ENCODE peak calls at places on chromosome 17, in ten cellular contexts. Y, I, M, S, Z, T, B, A, F and V are unnamed samples.

GRCh38 chr17:45867702-45868101 is 23.0 kb downstream of the SPPL2C start:
- DNase-seq in I (no peak), B (no peak), A (no peak), Y (no peak), F (no peak), T (no peak), Z (no peak), S (peak), M (no peak), V (no peak)

GRCh38 chr17:42980766-42981397 is 517 bp downstream of the RUNDC1 start:
- DNase-seq in Z (peak), Y (peak), I (no peak), A (peak), F (no peak), S (peak), M (peak), T (peak), B (peak), V (peak)

GRCh38 chr17:17780941-17781590 is 55.7 kb downstream of the SREBF1 start:
- DNase-seq in F (no peak), B (peak), Z (no peak), Y (no peak), M (no peak), T (no peak), A (peak), I (no peak), S (no peak), V (peak)

GRCh38 chr17:70519300-70519699 is 350.0 kb downstream of the KCNJ2 start:
- DNase-seq in Z (no peak), S (no peak), M (no peak), I (no peak), Y (no peak), F (no peak), B (no peak), A (no peak), T (no peak), V (no peak)

GRCh38 chr17:80486692-80487091 is 10.3 kb upstream of the NPTX1 start:
- DNase-seq in I (no peak), B (no peak), F (no peak), Z (no peak), M (no peak), A (peak), S (no peak), Y (no peak), T (no peak), V (no peak)

GRCh38 chr17:72370819-72371218 is 250.0 kb downstream of the SOX9 start:
- DNase-seq in Y (no peak), T (no peak), M (no peak), F (no peak), I (no peak), A (no peak), B (no peak), Z (no peak), S (peak), V (no peak)

GRCh38 chr17:17107891-17108680 is 65.8 kb downstream of the MPRIP start:
- DNase-seq in Y (no peak), F (no peak), S (no peak), B (no peak), T (no peak), Z (no peak), A (no peak), M (no peak), I (no peak), V (no peak)

GRCh38 chr17:83193336-83194188 is 114.2 kb downstream of the METRNL start:
- DNase-seq in A (no peak), I (no peak), Z (peak), Y (no peak), F (no peak), T (no peak), S (no peak), B (peak), M (peak), V (peak)

GRCh38 chr17:1083451-1084187 is 86.7 kb downstream of the TIMM22 start:
- DNase-seq in F (no peak), T (no peak), Z (no peak), Y (no peak), I (no peak), A (no peak), B (no peak), M (no peak), S (no peak), V (peak)